ENCODE peak calls at places on chromosome 7, in eight cellular contexts. One of them, this sample, is unnamed.

GRCh38 chr7:69476416-69476815 is 121.9 kb upstream of the AUTS2 start:
- DNase-seq in cardiac muscle cell: no peak
- DNase-seq in mucosa of descending colon: no peak
- DNase-seq in fibroblast of the aortic adventitia: no peak
- DNase-seq in upper lobe of right lung: no peak
- DNase-seq in CD8-positive, alpha-beta T cell: no peak
- DNase-seq in esophagus squamous epithelium: no peak
- DNase-seq in left ventricle myocardium inferior: no peak
- DNase-seq in this sample: no peak

GRCh38 chr7:54544356-54545240 is 2.4 kb downstream of the VSTM2A start:
- DNase-seq in cardiac muscle cell: no peak
- DNase-seq in mucosa of descending colon: peak
- DNase-seq in fibroblast of the aortic adventitia: no peak
- DNase-seq in upper lobe of right lung: no peak
- DNase-seq in CD8-positive, alpha-beta T cell: no peak
- DNase-seq in esophagus squamous epithelium: no peak
- DNase-seq in left ventricle myocardium inferior: no peak
- DNase-seq in this sample: no peak

GRCh38 chr7:134783294-134784069 is 4.0 kb downstream of the CALD1 start:
- DNase-seq in cardiac muscle cell: no peak
- DNase-seq in mucosa of descending colon: no peak
- DNase-seq in fibroblast of the aortic adventitia: no peak
- DNase-seq in upper lobe of right lung: no peak
- DNase-seq in CD8-positive, alpha-beta T cell: no peak
- DNase-seq in esophagus squamous epithelium: no peak
- DNase-seq in left ventricle myocardium inferior: no peak
- DNase-seq in this sample: no peak

GRCh38 chr7:150388709-150389531 is 9.8 kb downstream of the ZNF775 start:
- DNase-seq in cardiac muscle cell: peak
- DNase-seq in mucosa of descending colon: peak
- DNase-seq in fibroblast of the aortic adventitia: peak
- DNase-seq in upper lobe of right lung: peak
- DNase-seq in CD8-positive, alpha-beta T cell: no peak
- DNase-seq in esophagus squamous epithelium: no peak
- DNase-seq in left ventricle myocardium inferior: peak
- DNase-seq in this sample: peak

GRCh38 chr7:77537136-77537594 is at the start of gene PTPN12:
- DNase-seq in cardiac muscle cell: no peak
- DNase-seq in mucosa of descending colon: no peak
- DNase-seq in fibroblast of the aortic adventitia: no peak
- DNase-seq in upper lobe of right lung: no peak
- DNase-seq in CD8-positive, alpha-beta T cell: no peak
- DNase-seq in esophagus squamous epithelium: no peak
- DNase-seq in left ventricle myocardium inferior: no peak
- DNase-seq in this sample: no peak

GRCh38 chr7:93165447-93165846 is 17.3 kb upstream of the SAMD9L start:
- DNase-seq in cardiac muscle cell: no peak
- DNase-seq in mucosa of descending colon: no peak
- DNase-seq in fibroblast of the aortic adventitia: no peak
- DNase-seq in upper lobe of right lung: no peak
- DNase-seq in CD8-positive, alpha-beta T cell: no peak
- DNase-seq in esophagus squamous epithelium: no peak
- DNase-seq in left ventricle myocardium inferior: no peak
- DNase-seq in this sample: no peak

GRCh38 chr7:159067870-159068787 is 76.5 kb downstream of the VIPR2 start:
- DNase-seq in cardiac muscle cell: no peak
- DNase-seq in mucosa of descending colon: peak
- DNase-seq in fibroblast of the aortic adventitia: no peak
- DNase-seq in upper lobe of right lung: peak
- DNase-seq in CD8-positive, alpha-beta T cell: no peak
- DNase-seq in esophagus squamous epithelium: no peak
- DNase-seq in left ventricle myocardium inferior: peak
- DNase-seq in this sample: peak

GRCh38 chr7:122225874-122226273 is 78.7 kb downstream of the FEZF1 start:
- DNase-seq in cardiac muscle cell: no peak
- DNase-seq in mucosa of descending colon: no peak
- DNase-seq in fibroblast of the aortic adventitia: no peak
- DNase-seq in upper lobe of right lung: no peak
- DNase-seq in CD8-positive, alpha-beta T cell: no peak
- DNase-seq in esophagus squamous epithelium: no peak
- DNase-seq in left ventricle myocardium inferior: no peak
- DNase-seq in this sample: no peak

GRCh38 chr7:138369797-138370196 is 90.3 kb upstream of the TRIM24 start:
- DNase-seq in cardiac muscle cell: no peak
- DNase-seq in mucosa of descending colon: no peak
- DNase-seq in fibroblast of the aortic adventitia: no peak
- DNase-seq in upper lobe of right lung: no peak
- DNase-seq in CD8-positive, alpha-beta T cell: no peak
- DNase-seq in esophagus squamous epithelium: no peak
- DNase-seq in left ventricle myocardium inferior: no peak
- DNase-seq in this sample: no peak

DNA sequence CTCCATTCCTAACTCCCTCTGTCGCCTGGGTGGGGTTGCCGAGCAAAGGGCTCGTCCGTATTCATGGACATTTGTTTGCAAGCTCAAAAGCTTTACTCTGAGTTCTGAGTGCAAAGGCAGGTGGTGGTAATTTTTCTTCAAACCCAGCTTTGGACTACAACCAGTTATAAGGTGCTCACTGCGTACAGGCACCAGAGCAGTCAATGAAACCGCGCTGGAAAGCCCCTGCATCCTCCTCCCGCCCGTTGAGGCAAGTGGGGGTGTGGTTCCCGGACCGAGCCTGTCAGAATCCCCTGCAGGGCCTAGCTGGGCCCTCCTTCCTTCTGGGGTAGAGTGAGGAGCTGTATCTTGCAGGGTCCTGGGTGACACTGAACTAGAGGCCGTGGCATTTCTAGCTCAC is 22.3 kb downstream of the AMZ1 start:
- DNase-seq in cardiac muscle cell: no peak
- DNase-seq in mucosa of descending colon: no peak
- DNase-seq in fibroblast of the aortic adventitia: no peak
- DNase-seq in upper lobe of right lung: no peak
- DNase-seq in CD8-positive, alpha-beta T cell: peak
- DNase-seq in esophagus squamous epithelium: no peak
- DNase-seq in left ventricle myocardium inferior: no peak
- DNase-seq in this sample: no peak
- H3K4me3 ChIP-seq in cardiac muscle cell: no peak
- H3K4me3 ChIP-seq in mucosa of descending colon: no peak
- H3K4me3 ChIP-seq in fibroblast of the aortic adventitia: no peak
- H3K4me3 ChIP-seq in upper lobe of right lung: no peak
- H3K4me3 ChIP-seq in CD8-positive, alpha-beta T cell: peak
- H3K4me3 ChIP-seq in esophagus squamous epithelium: peak
- H3K4me3 ChIP-seq in left ventricle myocardium inferior: no peak
- H3K4me3 ChIP-seq in this sample: no peak

GRCh38 chr7:5774136-5774535 is 7.3 kb downstream of the RNF216 start:
- DNase-seq in cardiac muscle cell: no peak
- DNase-seq in mucosa of descending colon: no peak
- DNase-seq in fibroblast of the aortic adventitia: no peak
- DNase-seq in upper lobe of right lung: no peak
- DNase-seq in CD8-positive, alpha-beta T cell: no peak
- DNase-seq in esophagus squamous epithelium: no peak
- DNase-seq in left ventricle myocardium inferior: no peak
- DNase-seq in this sample: no peak

GRCh38 chr7:5776894-5777645 is 4.4 kb downstream of the RNF216 start:
- DNase-seq in cardiac muscle cell: no peak
- DNase-seq in mucosa of descending colon: no peak
- DNase-seq in fibroblast of the aortic adventitia: no peak
- DNase-seq in upper lobe of right lung: no peak
- DNase-seq in CD8-positive, alpha-beta T cell: no peak
- DNase-seq in esophagus squamous epithelium: no peak
- DNase-seq in left ventricle myocardium inferior: no peak
- DNase-seq in this sample: no peak

GRCh38 chr7:5769571-5769970 is 11.9 kb downstream of the RNF216 start:
- DNase-seq in cardiac muscle cell: no peak
- DNase-seq in mucosa of descending colon: no peak
- DNase-seq in fibroblast of the aortic adventitia: no peak
- DNase-seq in upper lobe of right lung: no peak
- DNase-seq in CD8-positive, alpha-beta T cell: no peak
- DNase-seq in esophagus squamous epithelium: no peak
- DNase-seq in left ventricle myocardium inferior: no peak
- DNase-seq in this sample: no peak

GRCh38 chr7:5774790-5775189 is 6.7 kb downstream of the RNF216 start:
- DNase-seq in cardiac muscle cell: no peak
- DNase-seq in mucosa of descending colon: no peak
- DNase-seq in fibroblast of the aortic adventitia: no peak
- DNase-seq in upper lobe of right lung: no peak
- DNase-seq in CD8-positive, alpha-beta T cell: no peak
- DNase-seq in esophagus squamous epithelium: no peak
- DNase-seq in left ventricle myocardium inferior: no peak
- DNase-seq in this sample: no peak

GRCh38 chr7:5773661-5774086 is 7.8 kb downstream of the RNF216 start:
- DNase-seq in cardiac muscle cell: no peak
- DNase-seq in mucosa of descending colon: no peak
- DNase-seq in fibroblast of the aortic adventitia: peak
- DNase-seq in upper lobe of right lung: no peak
- DNase-seq in CD8-positive, alpha-beta T cell: no peak
- DNase-seq in esophagus squamous epithelium: no peak
- DNase-seq in left ventricle myocardium inferior: no peak
- DNase-seq in this sample: peak
- TF ChIP-seq CTCF in cardiac muscle cell: no peak
- TF ChIP-seq CTCF in mucosa of descending colon: no peak
- TF ChIP-seq CTCF in fibroblast of the aortic adventitia: no peak
- TF ChIP-seq CTCF in upper lobe of right lung: no peak
- TF ChIP-seq CTCF in CD8-positive, alpha-beta T cell: no peak
- TF ChIP-seq CTCF in esophagus squamous epithelium: no peak
- TF ChIP-seq CTCF in left ventricle myocardium inferior: no peak
- TF ChIP-seq CTCF in this sample: no peak

DNA sequence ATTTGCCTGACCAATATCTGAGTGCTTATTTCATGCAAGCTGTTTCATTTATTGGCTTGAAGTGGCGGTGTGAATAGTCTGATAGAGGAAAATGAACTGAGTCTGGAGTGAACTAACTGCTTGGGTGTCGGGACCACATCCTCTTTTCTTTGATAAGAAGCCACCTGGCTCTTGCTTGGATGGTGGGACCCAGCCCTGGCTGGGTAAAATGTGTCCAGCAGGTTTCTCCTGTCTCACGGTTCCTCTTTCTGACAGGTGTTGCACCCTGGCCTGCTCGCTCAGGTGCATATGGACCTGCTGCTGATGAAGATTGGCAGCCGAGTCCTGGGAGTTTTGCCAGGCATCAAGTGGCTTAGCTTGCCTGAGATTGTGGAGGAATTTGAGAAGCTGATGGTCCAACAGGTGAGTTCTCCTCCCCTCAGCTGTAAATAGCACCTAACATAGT is 1.6 kb downstream of the ADCK2 start:
- DNase-seq in cardiac muscle cell: no peak
- DNase-seq in mucosa of descending colon: peak
- DNase-seq in fibroblast of the aortic adventitia: no peak
- DNase-seq in upper lobe of right lung: peak
- DNase-seq in CD8-positive, alpha-beta T cell: no peak
- DNase-seq in esophagus squamous epithelium: no peak
- DNase-seq in left ventricle myocardium inferior: no peak
- DNase-seq in this sample: no peak
- H3K4me3 ChIP-seq in cardiac muscle cell: no peak
- H3K4me3 ChIP-seq in mucosa of descending colon: no peak
- H3K4me3 ChIP-seq in fibroblast of the aortic adventitia: no peak
- H3K4me3 ChIP-seq in upper lobe of right lung: no peak
- H3K4me3 ChIP-seq in CD8-positive, alpha-beta T cell: no peak
- H3K4me3 ChIP-seq in esophagus squamous epithelium: peak
- H3K4me3 ChIP-seq in left ventricle myocardium inferior: no peak
- H3K4me3 ChIP-seq in this sample: peak

GRCh38 chr7:48311464-48311863 is 140.2 kb downstream of the ABCA13 start:
- DNase-seq in cardiac muscle cell: no peak
- DNase-seq in mucosa of descending colon: no peak
- DNase-seq in fibroblast of the aortic adventitia: no peak
- DNase-seq in upper lobe of right lung: no peak
- DNase-seq in CD8-positive, alpha-beta T cell: no peak
- DNase-seq in esophagus squamous epithelium: no peak
- DNase-seq in left ventricle myocardium inferior: no peak
- DNase-seq in this sample: no peak
- TF ChIP-seq CTCF in cardiac muscle cell: no peak
- TF ChIP-seq CTCF in mucosa of descending colon: no peak
- TF ChIP-seq CTCF in fibroblast of the aortic adventitia: no peak
- TF ChIP-seq CTCF in upper lobe of right lung: no peak
- TF ChIP-seq CTCF in CD8-positive, alpha-beta T cell: no peak
- TF ChIP-seq CTCF in esophagus squamous epithelium: no peak
- TF ChIP-seq CTCF in left ventricle myocardium inferior: no peak
- TF ChIP-seq CTCF in this sample: no peak